ENCODE peak calls at places on chromosomes 12 and 14, in five cellular contexts. One of them, this sample, is unnamed.
A peak's percentile ranks its signal among the peaks of the same experiment; 100 is the strongest.

GRCh38 chr12:19409376-19409775 is 29.9 kb upstream of the AEBP2 start:
- ATAC-seq in K562: no peak
- ATAC-seq in heart left ventricle: no peak
- ATAC-seq in gastrocnemius medialis: no peak
- ATAC-seq in body of pancreas: no peak
- ATAC-seq in this sample: no peak

GRCh38 chr12:114692558-114693531 is 8.9 kb upstream of the TBX3 start:
- ATAC-seq in K562: no peak
- ATAC-seq in heart left ventricle: no peak
- ATAC-seq in gastrocnemius medialis: no peak
- ATAC-seq in body of pancreas: no peak
- ATAC-seq in this sample: no peak

GRCh38 chr12:126389215-126389841 is 1324.1 kb downstream of the AACS start:
- ATAC-seq in K562: no peak
- ATAC-seq in heart left ventricle: no peak
- ATAC-seq in gastrocnemius medialis: no peak
- ATAC-seq in body of pancreas: no peak
- ATAC-seq in this sample: peak; percentile 65

GRCh38 chr12:87704374-87704773 is 324.8 kb downstream of the C12orf50 start:
- ATAC-seq in K562: no peak
- ATAC-seq in heart left ventricle: no peak
- ATAC-seq in gastrocnemius medialis: no peak
- ATAC-seq in body of pancreas: no peak
- ATAC-seq in this sample: no peak

GRCh38 chr12:94169495-94169894 is 21.1 kb downstream of the PLXNC1 start:
- ATAC-seq in K562: no peak
- ATAC-seq in heart left ventricle: no peak
- ATAC-seq in gastrocnemius medialis: no peak
- ATAC-seq in body of pancreas: no peak
- ATAC-seq in this sample: no peak

GRCh38 chr12:49059385-49060232 is 985 bp downstream of the KMT2D start:
- ATAC-seq in K562: peak; percentile 9
- ATAC-seq in heart left ventricle: no peak
- ATAC-seq in gastrocnemius medialis: peak; percentile 21
- ATAC-seq in body of pancreas: peak; percentile 27
- ATAC-seq in this sample: peak; percentile 1

GRCh38 chr12:106058256-106059182 is 80.2 kb downstream of the NUAK1 start:
- ATAC-seq in K562: no peak
- ATAC-seq in heart left ventricle: no peak
- ATAC-seq in gastrocnemius medialis: peak; percentile 57
- ATAC-seq in body of pancreas: no peak
- ATAC-seq in this sample: no peak

GRCh38 chr12:47414511-47414910 is 291.3 kb downstream of the RPAP3 start:
- ATAC-seq in K562: no peak
- ATAC-seq in heart left ventricle: no peak
- ATAC-seq in gastrocnemius medialis: no peak
- ATAC-seq in body of pancreas: no peak
- ATAC-seq in this sample: no peak

GRCh38 chr12:121224591-121224990 is 14.7 kb downstream of the P2RX4 start:
- ATAC-seq in K562: no peak
- ATAC-seq in heart left ventricle: no peak
- ATAC-seq in gastrocnemius medialis: no peak
- ATAC-seq in body of pancreas: no peak
- ATAC-seq in this sample: no peak

GRCh38 chr12:94282675-94283074 is 134.3 kb downstream of the PLXNC1 start:
- ATAC-seq in K562: no peak
- ATAC-seq in heart left ventricle: peak; percentile 39
- ATAC-seq in gastrocnemius medialis: no peak
- ATAC-seq in body of pancreas: no peak
- ATAC-seq in this sample: no peak

GRCh38 chr12:51974646-51975045 is 23.1 kb downstream of the ACVR1B start:
- ATAC-seq in K562: no peak
- ATAC-seq in heart left ventricle: no peak
- ATAC-seq in gastrocnemius medialis: no peak
- ATAC-seq in body of pancreas: no peak
- ATAC-seq in this sample: no peak

GRCh38 chr12:118109088-118109487 is 5.3 kb upstream of the VSIG10 start:
- ATAC-seq in K562: no peak
- ATAC-seq in heart left ventricle: no peak
- ATAC-seq in gastrocnemius medialis: no peak
- ATAC-seq in body of pancreas: no peak
- ATAC-seq in this sample: no peak

GRCh38 chr14:98008381-98009113 is 1211.4 kb downstream of the VRK1 start:
- ATAC-seq in K562: no peak
- ATAC-seq in heart left ventricle: no peak
- ATAC-seq in gastrocnemius medialis: no peak
- ATAC-seq in body of pancreas: no peak
- ATAC-seq in this sample: no peak

GRCh38 chr12:11730299-11731041 is 81.0 kb downstream of the ETV6 start:
- ATAC-seq in K562: no peak
- ATAC-seq in heart left ventricle: no peak
- ATAC-seq in gastrocnemius medialis: no peak
- ATAC-seq in body of pancreas: peak; percentile 84
- ATAC-seq in this sample: no peak

GRCh38 chr14:38254565-38255407 is 1.1 kb downstream of the CLEC14A start:
- ATAC-seq in K562: no peak
- ATAC-seq in heart left ventricle: no peak
- ATAC-seq in gastrocnemius medialis: no peak
- ATAC-seq in body of pancreas: no peak
- ATAC-seq in this sample: no peak

GRCh38 chr12:90652280-90652679 is 302.7 kb downstream of the CCER1 start:
- ATAC-seq in K562: no peak
- ATAC-seq in heart left ventricle: no peak
- ATAC-seq in gastrocnemius medialis: no peak
- ATAC-seq in body of pancreas: no peak
- ATAC-seq in this sample: no peak

GRCh38 chr12:43285248-43285647 is 266.8 kb downstream of the ADAMTS20 start:
- ATAC-seq in K562: no peak
- ATAC-seq in heart left ventricle: no peak
- ATAC-seq in gastrocnemius medialis: no peak
- ATAC-seq in body of pancreas: no peak
- ATAC-seq in this sample: peak; percentile 69

GRCh38 chr12:108635201-108635996 is 1.7 kb upstream of the SELPLG start:
- ATAC-seq in K562: no peak
- ATAC-seq in heart left ventricle: no peak
- ATAC-seq in gastrocnemius medialis: no peak
- ATAC-seq in body of pancreas: no peak
- ATAC-seq in this sample: no peak

GRCh38 chr12:90836689-90837088 is 118.3 kb downstream of the CCER1 start:
- ATAC-seq in K562: no peak
- ATAC-seq in heart left ventricle: peak; percentile 99
- ATAC-seq in gastrocnemius medialis: no peak
- ATAC-seq in body of pancreas: peak; percentile 40
- ATAC-seq in this sample: no peak

GRCh38 chr14:34863844-34864243 is 11.3 kb downstream of the BAZ1A start:
- ATAC-seq in K562: no peak
- ATAC-seq in heart left ventricle: no peak
- ATAC-seq in gastrocnemius medialis: no peak
- ATAC-seq in body of pancreas: no peak
- ATAC-seq in this sample: no peak

GRCh38 chr14:59251811-59252771 is 63.6 kb downstream of the DAAM1 start:
- ATAC-seq in K562: no peak
- ATAC-seq in heart left ventricle: no peak
- ATAC-seq in gastrocnemius medialis: no peak
- ATAC-seq in body of pancreas: no peak
- ATAC-seq in this sample: no peak

GRCh38 chr14:75996488-75996887 is 10.9 kb downstream of the IFT43 start:
- ATAC-seq in K562: no peak
- ATAC-seq in heart left ventricle: no peak
- ATAC-seq in gastrocnemius medialis: no peak
- ATAC-seq in body of pancreas: no peak
- ATAC-seq in this sample: no peak

GRCh38 chr14:26332966-26333365 is 264.9 kb downstream of the NOVA1 start:
- ATAC-seq in K562: no peak
- ATAC-seq in heart left ventricle: no peak
- ATAC-seq in gastrocnemius medialis: no peak
- ATAC-seq in body of pancreas: no peak
- ATAC-seq in this sample: peak; percentile 62

GRCh38 chr14:70652871-70653270 is 11.2 kb downstream of the TTC9 start:
- ATAC-seq in K562: no peak
- ATAC-seq in heart left ventricle: no peak
- ATAC-seq in gastrocnemius medialis: no peak
- ATAC-seq in body of pancreas: no peak
- ATAC-seq in this sample: no peak

GRCh38 chr12:100743060-100743459 is 51.5 kb upstream of the ANO4 start:
- ATAC-seq in K562: no peak
- ATAC-seq in heart left ventricle: no peak
- ATAC-seq in gastrocnemius medialis: no peak
- ATAC-seq in body of pancreas: no peak
- ATAC-seq in this sample: no peak

GRCh38 chr14:95121911-95122696 is 35.2 kb downstream of the DICER1 start:
- ATAC-seq in K562: no peak
- ATAC-seq in heart left ventricle: no peak
- ATAC-seq in gastrocnemius medialis: no peak
- ATAC-seq in body of pancreas: no peak
- ATAC-seq in this sample: no peak

GRCh38 chr12:55706840-55707671 is 648 bp downstream of the ITGA7 start:
- ATAC-seq in K562: peak; percentile 9
- ATAC-seq in heart left ventricle: no peak
- ATAC-seq in gastrocnemius medialis: no peak
- ATAC-seq in body of pancreas: no peak
- ATAC-seq in this sample: no peak

GRCh38 chr12:55707841-55708694 is at the start of gene ITGA7:
- ATAC-seq in K562: peak; percentile 80
- ATAC-seq in heart left ventricle: peak; percentile 9
- ATAC-seq in gastrocnemius medialis: no peak
- ATAC-seq in body of pancreas: peak; percentile 80
- ATAC-seq in this sample: peak; percentile 76

GRCh38 chr12:55703976-55704761 is 3.5 kb downstream of the ITGA7 start:
- ATAC-seq in K562: no peak
- ATAC-seq in heart left ventricle: no peak
- ATAC-seq in gastrocnemius medialis: peak; percentile 20
- ATAC-seq in body of pancreas: no peak
- ATAC-seq in this sample: no peak

GRCh38 chr12:55704824-55705780 is 2.6 kb downstream of the ITGA7 start:
- ATAC-seq in K562: no peak
- ATAC-seq in heart left ventricle: no peak
- ATAC-seq in gastrocnemius medialis: peak; percentile 62
- ATAC-seq in body of pancreas: no peak
- ATAC-seq in this sample: no peak

DNA sequence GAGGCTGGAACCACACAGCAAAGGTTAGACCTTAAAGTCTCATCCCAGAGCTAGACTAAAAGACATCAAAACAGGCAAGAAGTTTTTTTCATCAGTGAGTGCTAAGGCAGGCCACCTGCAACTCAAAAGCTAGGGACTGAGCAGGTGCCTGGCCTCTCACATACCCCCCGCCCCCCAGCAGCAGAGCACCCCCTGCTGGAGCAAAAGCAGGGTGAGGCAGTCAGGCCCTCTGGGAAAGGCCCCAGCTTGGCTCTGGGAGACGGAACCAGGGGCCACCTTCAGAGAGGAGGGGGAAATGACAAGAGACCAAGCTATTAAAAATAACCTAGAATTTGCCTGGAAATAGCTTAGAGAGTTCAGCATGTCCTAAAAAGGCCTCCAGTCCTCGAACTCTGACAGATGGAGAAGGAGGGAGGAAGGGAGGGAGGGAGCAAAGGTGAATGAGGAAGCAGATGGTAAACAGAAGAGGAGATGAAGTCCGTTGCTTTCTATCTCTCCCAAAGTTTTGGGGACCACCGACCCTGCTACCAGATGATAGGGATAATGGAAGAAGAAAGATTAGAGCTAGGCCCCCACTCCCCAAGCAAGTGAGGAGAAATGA is 1.8 kb downstream of the ITGA7 start:
- ATAC-seq in K562: peak; percentile 87
- ATAC-seq in heart left ventricle: no peak
- ATAC-seq in gastrocnemius medialis: no peak
- ATAC-seq in body of pancreas: no peak
- ATAC-seq in this sample: no peak
- TF ChIP-seq CTCF in K562: peak; percentile 72
- TF ChIP-seq CTCF in heart left ventricle: peak; percentile 60
- TF ChIP-seq CTCF in gastrocnemius medialis: peak; percentile 57
- TF ChIP-seq CTCF in body of pancreas: no peak
- TF ChIP-seq CTCF in this sample: peak; percentile 77

DNA sequence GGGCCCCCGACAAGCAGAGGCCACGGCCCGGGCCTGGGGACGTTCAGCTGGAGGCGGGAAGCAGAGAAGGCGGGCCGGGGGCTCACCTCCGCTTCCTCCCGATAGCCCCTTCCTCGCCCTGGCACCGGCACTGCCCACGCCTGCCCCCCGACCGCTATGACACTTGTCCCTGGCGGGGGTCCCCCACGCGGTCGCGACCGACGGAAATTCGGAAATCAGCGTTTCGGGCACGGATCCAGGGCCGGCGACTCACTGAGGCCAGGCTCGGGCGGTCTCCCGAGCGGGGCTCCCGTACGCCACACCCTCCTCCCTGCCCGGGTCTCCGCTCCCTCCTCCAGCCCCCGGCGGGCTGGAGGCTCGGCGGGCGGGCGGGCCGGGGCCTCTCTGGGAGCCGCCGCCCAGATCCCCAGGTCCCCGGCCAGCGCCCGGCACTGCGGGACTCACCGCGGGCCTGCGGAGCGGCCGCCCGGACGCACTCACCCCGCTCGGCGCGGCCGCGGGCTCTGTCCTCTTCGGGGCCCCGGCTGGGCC is 552 bp downstream of the PITPNM2 start:
- ATAC-seq in K562: peak; percentile 52
- ATAC-seq in heart left ventricle: no peak
- ATAC-seq in gastrocnemius medialis: peak; percentile 40
- ATAC-seq in body of pancreas: peak; percentile 7
- ATAC-seq in this sample: peak; percentile 46
- TF ChIP-seq POLR2A in K562: no peak
- TF ChIP-seq POLR2A in heart left ventricle: no peak
- TF ChIP-seq POLR2A in gastrocnemius medialis: no peak
- TF ChIP-seq POLR2A in body of pancreas: no peak
- TF ChIP-seq POLR2A in this sample: no peak

DNA sequence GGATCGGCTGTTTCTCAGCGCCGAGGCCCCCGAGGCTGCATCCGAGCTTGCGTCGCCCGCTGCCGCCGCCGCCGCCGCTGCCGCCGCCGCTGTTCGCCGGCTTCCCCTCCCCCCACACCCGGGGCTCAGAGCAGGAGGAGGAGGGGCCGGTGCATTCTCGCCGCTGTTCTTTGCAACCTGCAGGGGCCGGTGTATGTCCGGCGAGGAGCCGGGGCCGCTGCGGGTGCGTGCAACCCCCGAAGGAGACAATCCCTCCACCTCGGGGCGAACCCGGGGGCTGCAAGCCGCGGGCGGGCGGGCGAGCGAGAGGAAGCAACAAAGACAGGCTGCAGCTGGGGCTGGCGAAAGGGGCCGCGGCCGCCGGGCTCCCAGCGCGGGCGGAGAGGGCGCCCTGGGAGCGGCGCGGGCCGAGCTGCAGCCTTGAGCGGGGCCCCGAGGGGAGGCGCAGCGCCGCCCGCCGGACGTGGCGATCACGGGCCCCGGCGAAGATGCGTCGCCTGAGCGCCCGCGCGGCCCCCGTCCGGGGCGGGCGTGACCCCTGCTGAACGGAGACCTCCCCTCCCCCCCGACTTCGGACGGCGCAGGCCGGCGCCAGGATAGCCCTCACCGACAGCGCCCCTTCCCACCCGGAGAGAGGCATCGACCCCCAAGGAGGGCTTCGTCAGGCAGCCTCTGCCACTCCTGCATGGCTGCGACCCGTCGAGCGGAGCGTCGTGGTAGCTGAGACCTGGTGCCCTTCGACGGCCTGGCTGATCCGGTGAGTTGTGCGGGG is 702 bp downstream of the FAM222A start:
- ATAC-seq in K562: peak; percentile 50
- ATAC-seq in heart left ventricle: no peak
- ATAC-seq in gastrocnemius medialis: peak; percentile 48
- ATAC-seq in body of pancreas: peak; percentile 51
- ATAC-seq in this sample: peak; percentile 47
- TF ChIP-seq CTCF in K562: peak; percentile 40
- TF ChIP-seq CTCF in heart left ventricle: peak; percentile 32
- TF ChIP-seq CTCF in gastrocnemius medialis: peak; percentile 46
- TF ChIP-seq CTCF in body of pancreas: no peak
- TF ChIP-seq CTCF in this sample: peak; percentile 30

GRCh38 chr12:130633771-130634170 is 82.3 kb downstream of the RIMBP2 start:
- ATAC-seq in K562: no peak
- ATAC-seq in heart left ventricle: no peak
- ATAC-seq in gastrocnemius medialis: peak; percentile 84
- ATAC-seq in body of pancreas: peak; percentile 56
- ATAC-seq in this sample: no peak
- TF ChIP-seq POLR2A in K562: no peak
- TF ChIP-seq POLR2A in heart left ventricle: no peak
- TF ChIP-seq POLR2A in gastrocnemius medialis: no peak
- TF ChIP-seq POLR2A in body of pancreas: no peak
- TF ChIP-seq POLR2A in this sample: no peak

This sample was measured in gastroesophageal sphincter.